ENCODE peak calls at places on chromosome X, in ten cellular contexts. U is GM23338, A is heart right ventricle, V is astrocyte of the cerebellum, K is keratinocyte, X is transverse colon, R is progenitor cell of endocrine pancreas, J is HCT116, T is endothelial cell, N is HepG2. S is an unnamed sample.
A peak's percentile ranks its signal among the peaks of the same experiment; 100 is the strongest.

GRCh38 chrX:136588060-136588459 is 56.0 kb downstream of the VGLL1 start:
- DNase-seq in U (no peak), A (no peak), V (no peak), K (no peak), X (no peak), R (no peak), J (no peak), T (no peak), N (no peak), S (no peak)

GRCh38 chrX:101658661-101659477 is 781 bp downstream of the ARMCX2 start:
- DNase-seq in U (peak; percentile 81), A (peak; percentile 79), V (peak; percentile 3), K (no peak), X (peak; percentile 78), R (peak; percentile 28), J (no peak), T (peak; percentile 51), N (no peak), S (no peak)

GRCh38 chrX:34656842-34657780 is at the start of gene TMEM47:
- DNase-seq in U (peak; percentile 87), A (peak; percentile 73), V (no peak), K (no peak), X (peak; percentile 71), R (peak; percentile 82), J (no peak), T (peak; percentile 67), N (no peak), S (no peak)

GRCh38 chrX:51641421-51642021 is 22.8 kb upstream of the CENPVL3 start:
- DNase-seq in U (peak; percentile 82), A (no peak), V (peak; percentile 36), K (no peak), X (no peak), R (no peak), J (peak; percentile 36), T (peak; percentile 26), N (peak; percentile 12), S (peak; percentile 8)

GRCh38 chrX:44785652-44786051 is 58.2 kb upstream of the DUSP21 start:
- DNase-seq in U (no peak), A (no peak), V (peak; percentile 8), K (peak; percentile 17), X (no peak), R (no peak), J (no peak), T (no peak), N (no peak), S (no peak)

GRCh38 chrX:44731160-44731559 is 112.7 kb upstream of the DUSP21 start:
- DNase-seq in U (no peak), A (no peak), V (no peak), K (peak; percentile 15), X (no peak), R (no peak), J (no peak), T (no peak), N (no peak), S (no peak)

GRCh38 chrX:136047001-136047642 is 61.9 kb downstream of the SLC9A6 start:
- DNase-seq in U (no peak), A (no peak), V (no peak), K (no peak), X (no peak), R (no peak), J (no peak), T (no peak), N (no peak), S (peak; percentile 86)

GRCh38 chrX:100263650-100264049 is 146.4 kb downstream of the PCDH19 start:
- DNase-seq in U (no peak), A (no peak), V (no peak), K (no peak), X (no peak), R (no peak), J (no peak), T (no peak), N (no peak), S (no peak)

GRCh38 chrX:42149281-42149680 is 225.9 kb upstream of the CASK start:
- DNase-seq in U (no peak), A (no peak), V (no peak), K (no peak), X (no peak), R (no peak), J (no peak), T (no peak), N (no peak), S (no peak)

GRCh38 chrX:141467442-141467841 is 117.1 kb downstream of the SPANXA1 start:
- DNase-seq in U (peak; percentile 37), A (no peak), V (no peak), K (no peak), X (no peak), R (no peak), J (no peak), T (no peak), N (no peak), S (no peak)

GRCh38 chrX:11629593-11630211 is 36.0 kb downstream of the ARHGAP6 start:
- DNase-seq in U (peak; percentile 27), A (peak; percentile 56), V (peak; percentile 91), K (no peak), X (no peak), R (no peak), J (no peak), T (no peak), N (no peak), S (no peak)

GRCh38 chrX:12949205-12949926 is 25.5 kb upstream of the TMSB4X start:
- DNase-seq in U (no peak), A (no peak), V (no peak), K (no peak), X (no peak), R (no peak), J (no peak), T (no peak), N (no peak), S (no peak)

GRCh38 chrX:154460326-154460725 is 2.2 kb downstream of the PLXNA3 start:
- DNase-seq in U (no peak), A (no peak), V (no peak), K (no peak), X (no peak), R (no peak), J (no peak), T (no peak), N (no peak), S (no peak)

GRCh38 chrX:96447161-96447560 is 237.5 kb upstream of the DIAPH2 start:
- DNase-seq in U (no peak), A (no peak), V (no peak), K (no peak), X (no peak), R (no peak), J (no peak), T (no peak), N (no peak), S (no peak)

GRCh38 chrX:122771933-122772332 is 412.1 kb upstream of the GRIA3 start:
- DNase-seq in U (no peak), A (no peak), V (no peak), K (no peak), X (no peak), R (no peak), J (no peak), T (no peak), N (no peak), S (no peak)

DNA sequence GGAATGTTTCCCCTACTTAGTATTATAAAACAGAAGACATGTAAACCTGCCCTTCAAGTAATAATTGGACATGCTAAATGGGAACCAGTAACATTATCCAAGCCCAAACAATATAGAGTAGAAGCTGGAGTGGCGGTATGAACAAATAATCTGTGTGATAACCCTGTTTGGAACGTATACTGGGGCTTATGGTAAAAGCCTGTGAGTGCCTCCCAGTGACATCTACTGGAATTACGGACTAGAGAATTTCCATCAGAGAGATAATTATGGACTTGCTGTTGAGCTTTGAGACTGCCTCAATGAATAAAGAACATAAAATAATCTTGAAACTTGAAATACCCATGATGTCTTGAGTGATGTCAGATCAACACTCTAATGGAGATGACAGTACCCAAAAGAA is 406.3 kb upstream of the GRIA3 start:
- DNase-seq in U (peak; percentile 6), A (no peak), V (no peak), K (no peak), X (no peak), R (no peak), J (no peak), T (no peak), N (no peak), S (peak; percentile 11)
- TF ChIP-seq CTCF in U (peak; percentile 41), A (no peak), V (no peak), K (no peak), X (no peak), R (no peak), J (no peak), T (no peak), N (no peak), S (peak; percentile 19)

GRCh38 chrX:4550018-4550417 is 836.6 kb upstream of the PRKX start:
- DNase-seq in U (peak; percentile 40), A (no peak), V (no peak), K (no peak), X (no peak), R (no peak), J (no peak), T (no peak), N (no peak), S (no peak)
- TF ChIP-seq CTCF in U (peak; percentile 47), A (no peak), V (no peak), K (no peak), X (no peak), R (peak; percentile 39), J (no peak), T (no peak), N (no peak), S (peak; percentile 33)

DNA sequence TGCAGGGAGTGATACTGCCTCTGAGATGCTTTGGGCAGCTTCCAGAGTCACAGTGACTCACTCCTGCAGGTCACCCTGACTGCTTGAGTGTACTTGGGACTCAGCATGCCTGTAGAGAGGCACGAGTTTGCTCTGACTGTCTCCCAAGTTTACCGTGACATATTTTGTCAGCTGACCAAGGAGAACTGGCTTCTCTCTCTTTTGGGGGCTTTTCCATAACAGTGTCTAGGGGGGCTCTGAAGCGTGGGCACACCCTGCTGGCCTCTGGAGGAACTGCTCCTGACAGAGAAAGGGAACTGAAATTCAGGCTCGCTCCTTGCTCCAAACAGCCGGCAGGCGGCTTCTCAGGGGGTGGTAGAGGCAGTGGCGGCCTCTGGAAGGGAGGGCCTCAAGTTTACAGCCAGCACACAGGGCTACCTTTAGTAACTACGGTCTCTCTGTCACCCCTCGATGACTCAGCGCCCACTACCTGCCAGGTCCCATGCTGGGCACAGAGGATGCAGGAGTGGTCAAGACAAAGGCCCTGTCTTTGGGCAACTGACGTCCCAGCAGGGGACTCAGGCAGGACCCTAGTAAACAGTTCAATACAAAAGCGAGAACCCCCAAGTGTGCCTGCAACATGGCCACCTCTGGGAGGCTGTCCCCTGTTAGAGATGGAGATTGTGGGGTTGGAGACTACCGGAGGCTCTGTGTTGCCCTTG is 17.8 kb downstream of the ZNF185 start:
- DNase-seq in U (peak; percentile 67), A (no peak), V (peak; percentile 29), K (no peak), X (no peak), R (peak; percentile 22), J (peak; percentile 18), T (peak; percentile 52), N (peak; percentile 22), S (no peak)
- TF ChIP-seq CTCF in U (peak; percentile 66), A (no peak), V (peak; percentile 80), K (peak; percentile 55), X (peak; percentile 31), R (peak; percentile 59), J (peak; percentile 75), T (peak; percentile 62), N (peak; percentile 52), S (peak; percentile 39)

GRCh38 chrX:106171293-106171692 is 3.2 kb downstream of the PWWP3B start:
- DNase-seq in U (no peak), A (no peak), V (no peak), K (no peak), X (no peak), R (no peak), J (no peak), T (no peak), N (no peak), S (no peak)

GRCh38 chrX:106168107-106168506 is at the start of gene PWWP3B:
- DNase-seq in U (peak; percentile 74), A (peak; percentile 11), V (peak; percentile 13), K (no peak), X (peak; percentile 23), R (no peak), J (peak; percentile 38), T (no peak), N (no peak), S (no peak)

GRCh38 chrX:106170318-106170717 is 2.2 kb downstream of the PWWP3B start:
- DNase-seq in U (peak; percentile 11), A (no peak), V (peak; percentile 15), K (no peak), X (no peak), R (no peak), J (peak; percentile 8), T (no peak), N (no peak), S (no peak)
- TF ChIP-seq CTCF in U (peak; percentile 44), A (no peak), V (peak; percentile 67), K (peak; percentile 39), X (peak; percentile 40), R (peak; percentile 34), J (peak; percentile 28), T (no peak), N (peak; percentile 20), S (peak; percentile 54)

S was measured in LNCaP clone FGC.